ENCODE peak calls at places on chromosomes 6 and 20, in nine cellular contexts. One of them, this sample, is unnamed. For H3K4me1, the result is how much of the 10 kb centered on the place peaks cover.

GRCh38 chr6:137033828-137034227 is 10.9 kb downstream of the IL20RA start:
- DNase-seq in GM23338: no peak
- DNase-seq in CD8-positive, alpha-beta T cell: peak
- DNase-seq in fibroblast of lung: no peak
- DNase-seq in A549: no peak
- DNase-seq in OCI-LY7: no peak
- DNase-seq in prostate gland: no peak
- DNase-seq in transverse colon: no peak
- DNase-seq in PC-9: no peak
- DNase-seq in this sample: no peak

GRCh38 chr6:25995507-25995906 is 32.9 kb downstream of the TRIM38 start:
- DNase-seq in A549: no peak
- DNase-seq in GM23338: no peak
- DNase-seq in transverse colon: no peak
- DNase-seq in prostate gland: no peak
- DNase-seq in fibroblast of lung: no peak
- DNase-seq in OCI-LY7: no peak
- DNase-seq in PC-9: no peak
- DNase-seq in CD8-positive, alpha-beta T cell: no peak
- DNase-seq in this sample: no peak

GRCh38 chr6:163291622-163292021 is 122.9 kb upstream of the QKI start:
- DNase-seq in prostate gland: no peak
- DNase-seq in CD8-positive, alpha-beta T cell: no peak
- DNase-seq in PC-9: no peak
- DNase-seq in GM23338: no peak
- DNase-seq in transverse colon: no peak
- DNase-seq in OCI-LY7: no peak
- DNase-seq in A549: no peak
- DNase-seq in fibroblast of lung: no peak
- DNase-seq in this sample: no peak

GRCh38 chr6:44590471-44590870 is 203.0 kb downstream of the CDC5L start:
- DNase-seq in OCI-LY7: no peak
- DNase-seq in prostate gland: no peak
- DNase-seq in PC-9: no peak
- DNase-seq in GM23338: no peak
- DNase-seq in transverse colon: no peak
- DNase-seq in fibroblast of lung: no peak
- DNase-seq in CD8-positive, alpha-beta T cell: no peak
- DNase-seq in A549: no peak
- DNase-seq in this sample: no peak

GRCh38 chr6:150354754-150355571 is 13.8 kb upstream of the IYD start:
- DNase-seq in GM23338: no peak
- DNase-seq in prostate gland: no peak
- DNase-seq in fibroblast of lung: no peak
- DNase-seq in CD8-positive, alpha-beta T cell: no peak
- DNase-seq in transverse colon: no peak
- DNase-seq in A549: peak
- DNase-seq in PC-9: no peak
- DNase-seq in OCI-LY7: no peak
- DNase-seq in this sample: no peak

GRCh38 chr6:57267586-57268293 is 45.6 kb upstream of the RAB23 start:
- DNase-seq in PC-9: peak
- DNase-seq in A549: peak
- DNase-seq in GM23338: peak
- DNase-seq in OCI-LY7: peak
- DNase-seq in prostate gland: no peak
- DNase-seq in transverse colon: peak
- DNase-seq in CD8-positive, alpha-beta T cell: peak
- DNase-seq in fibroblast of lung: peak
- DNase-seq in this sample: peak

GRCh38 chr6:22829070-22829469 is 259.7 kb downstream of the HDGFL1 start:
- DNase-seq in PC-9: no peak
- DNase-seq in prostate gland: no peak
- DNase-seq in fibroblast of lung: no peak
- DNase-seq in OCI-LY7: no peak
- DNase-seq in A549: no peak
- DNase-seq in CD8-positive, alpha-beta T cell: no peak
- DNase-seq in GM23338: no peak
- DNase-seq in transverse colon: no peak
- DNase-seq in this sample: peak

GRCh38 chr20:15889073-15889923 is 684.0 kb downstream of the KIF16B start:
- DNase-seq in A549: no peak
- DNase-seq in transverse colon: no peak
- DNase-seq in GM23338: no peak
- DNase-seq in prostate gland: no peak
- DNase-seq in OCI-LY7: no peak
- DNase-seq in PC-9: no peak
- DNase-seq in fibroblast of lung: no peak
- DNase-seq in CD8-positive, alpha-beta T cell: no peak
- DNase-seq in this sample: no peak

GRCh38 chr6:13139119-13139518 is 189.2 kb downstream of the TBC1D7 start:
- DNase-seq in prostate gland: no peak
- DNase-seq in OCI-LY7: no peak
- DNase-seq in fibroblast of lung: no peak
- DNase-seq in PC-9: no peak
- DNase-seq in A549: no peak
- DNase-seq in CD8-positive, alpha-beta T cell: no peak
- DNase-seq in GM23338: no peak
- DNase-seq in transverse colon: no peak
- DNase-seq in this sample: no peak

GRCh38 chr6:119148102-119148824 is 69.8 kb upstream of the FAM184A start:
- DNase-seq in fibroblast of lung: peak
- DNase-seq in prostate gland: peak
- DNase-seq in CD8-positive, alpha-beta T cell: no peak
- DNase-seq in A549: peak
- DNase-seq in OCI-LY7: peak
- DNase-seq in GM23338: peak
- DNase-seq in transverse colon: no peak
- DNase-seq in PC-9: peak
- DNase-seq in this sample: no peak

GRCh38 chr6:157143171-157143884 is 180.0 kb downstream of the TMEM242 start:
- DNase-seq in A549: no peak
- DNase-seq in OCI-LY7: no peak
- DNase-seq in transverse colon: no peak
- DNase-seq in GM23338: no peak
- DNase-seq in fibroblast of lung: peak
- DNase-seq in prostate gland: no peak
- DNase-seq in CD8-positive, alpha-beta T cell: peak
- DNase-seq in PC-9: no peak
- DNase-seq in this sample: no peak

GRCh38 chr6:72984981-72985665 is 240.2 kb downstream of the KHDC1L start:
- DNase-seq in fibroblast of lung: no peak
- DNase-seq in PC-9: no peak
- DNase-seq in prostate gland: no peak
- DNase-seq in CD8-positive, alpha-beta T cell: no peak
- DNase-seq in A549: no peak
- DNase-seq in transverse colon: no peak
- DNase-seq in OCI-LY7: no peak
- DNase-seq in GM23338: no peak
- DNase-seq in this sample: no peak

GRCh38 chr6:46056906-46057529 is 41.4 kb upstream of the CLIC5 start:
- DNase-seq in transverse colon: no peak
- DNase-seq in A549: no peak
- DNase-seq in prostate gland: no peak
- DNase-seq in CD8-positive, alpha-beta T cell: no peak
- DNase-seq in PC-9: no peak
- DNase-seq in OCI-LY7: no peak
- DNase-seq in fibroblast of lung: no peak
- DNase-seq in GM23338: no peak
- DNase-seq in this sample: no peak

GRCh38 chr6:170152989-170153388 is 137.9 kb downstream of the DLL1 start:
- DNase-seq in fibroblast of lung: no peak
- DNase-seq in transverse colon: peak
- DNase-seq in A549: no peak
- DNase-seq in PC-9: peak
- DNase-seq in CD8-positive, alpha-beta T cell: no peak
- DNase-seq in prostate gland: peak
- DNase-seq in GM23338: peak
- DNase-seq in OCI-LY7: no peak
- DNase-seq in this sample: peak
- H3K4me1 ChIP-seq in fibroblast of lung: under half
- H3K4me1 ChIP-seq in transverse colon: under half
- H3K4me1 ChIP-seq in A549: under half
- H3K4me1 ChIP-seq in PC-9: under half
- H3K4me1 ChIP-seq in CD8-positive, alpha-beta T cell: half or more
- H3K4me1 ChIP-seq in prostate gland: under half
- H3K4me1 ChIP-seq in GM23338: under half
- H3K4me1 ChIP-seq in OCI-LY7: under half
- H3K4me1 ChIP-seq in this sample: under half

GRCh38 chr20:3084283-3084985 is at the start of gene AVP:
- DNase-seq in CD8-positive, alpha-beta T cell: no peak
- DNase-seq in prostate gland: no peak
- DNase-seq in OCI-LY7: no peak
- DNase-seq in fibroblast of lung: no peak
- DNase-seq in GM23338: no peak
- DNase-seq in A549: no peak
- DNase-seq in PC-9: no peak
- DNase-seq in transverse colon: no peak
- DNase-seq in this sample: no peak
- H3K27ac ChIP-seq in CD8-positive, alpha-beta T cell: no peak
- H3K27ac ChIP-seq in prostate gland: no peak
- H3K27ac ChIP-seq in OCI-LY7: no peak
- H3K27ac ChIP-seq in fibroblast of lung: no peak
- H3K27ac ChIP-seq in GM23338: no peak
- H3K27ac ChIP-seq in A549: no peak
- H3K27ac ChIP-seq in PC-9: no peak
- H3K27ac ChIP-seq in transverse colon: no peak
- H3K27ac ChIP-seq in this sample: no peak

DNA sequence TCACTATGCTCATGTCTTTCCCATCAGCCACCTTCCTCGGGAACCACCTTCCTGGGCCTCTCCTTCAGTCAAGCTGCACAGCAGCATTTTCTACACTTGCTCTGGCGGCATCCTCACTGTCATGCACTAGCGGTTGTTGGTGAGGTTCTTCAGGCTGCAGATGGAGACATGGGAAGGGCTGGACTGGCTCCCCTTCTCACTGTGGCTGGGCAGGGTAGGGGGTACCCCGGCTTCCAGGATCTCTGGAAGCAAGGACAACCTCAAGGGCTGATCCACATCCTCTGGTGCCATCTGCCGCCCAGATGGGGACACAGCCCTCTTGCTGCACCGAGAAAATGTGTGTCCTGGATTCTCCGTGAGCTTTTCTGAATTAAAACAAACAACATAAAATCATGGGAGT is 180.1 kb upstream of the RNF24 start:
- DNase-seq in OCI-LY7: no peak
- DNase-seq in fibroblast of lung: peak
- DNase-seq in CD8-positive, alpha-beta T cell: no peak
- DNase-seq in A549: peak
- DNase-seq in GM23338: peak
- DNase-seq in transverse colon: no peak
- DNase-seq in PC-9: no peak
- DNase-seq in prostate gland: no peak
- DNase-seq in this sample: no peak
- TF ChIP-seq CTCF in OCI-LY7: no peak
- TF ChIP-seq CTCF in fibroblast of lung: peak
- TF ChIP-seq CTCF in CD8-positive, alpha-beta T cell: no peak
- TF ChIP-seq CTCF in A549: peak
- TF ChIP-seq CTCF in GM23338: peak
- TF ChIP-seq CTCF in transverse colon: no peak
- TF ChIP-seq CTCF in PC-9: no peak
- TF ChIP-seq CTCF in prostate gland: peak
- TF ChIP-seq CTCF in this sample: peak

DNA sequence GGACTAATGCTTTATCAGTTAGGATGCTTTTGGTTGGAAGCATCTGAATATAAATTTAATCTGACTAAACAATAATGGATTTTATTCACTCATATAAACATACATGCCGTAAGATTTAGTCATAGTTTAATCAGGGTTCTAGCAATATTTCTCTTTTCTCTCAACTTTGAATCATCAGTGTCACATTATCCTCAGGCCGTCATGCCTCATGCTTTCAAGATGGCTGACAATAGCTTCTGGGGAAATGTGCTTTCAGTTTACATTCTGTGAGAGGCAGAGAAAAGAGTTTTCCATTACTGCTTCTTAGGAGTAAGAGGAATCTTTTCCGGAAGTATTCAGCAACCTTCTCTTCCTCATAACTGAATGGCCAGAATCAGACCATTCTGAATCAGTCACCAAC is 162.2 kb downstream of the GJA1 start:
- DNase-seq in prostate gland: no peak
- DNase-seq in transverse colon: no peak
- DNase-seq in OCI-LY7: no peak
- DNase-seq in GM23338: no peak
- DNase-seq in A549: no peak
- DNase-seq in fibroblast of lung: peak
- DNase-seq in PC-9: no peak
- DNase-seq in CD8-positive, alpha-beta T cell: no peak
- DNase-seq in this sample: peak
- H3K4me1 ChIP-seq in prostate gland: under half
- H3K4me1 ChIP-seq in transverse colon: under half
- H3K4me1 ChIP-seq in OCI-LY7: under half
- H3K4me1 ChIP-seq in GM23338: under half
- H3K4me1 ChIP-seq in A549: under half
- H3K4me1 ChIP-seq in fibroblast of lung: under half
- H3K4me1 ChIP-seq in PC-9: under half
- H3K4me1 ChIP-seq in CD8-positive, alpha-beta T cell: under half
- H3K4me1 ChIP-seq in this sample: under half

GRCh38 chr20:3888622-3889488 is at the start of gene PANK2:
- DNase-seq in prostate gland: peak
- DNase-seq in fibroblast of lung: peak
- DNase-seq in CD8-positive, alpha-beta T cell: peak
- DNase-seq in PC-9: peak
- DNase-seq in GM23338: peak
- DNase-seq in A549: peak
- DNase-seq in OCI-LY7: peak
- DNase-seq in transverse colon: peak
- DNase-seq in this sample: peak
- H3K27ac ChIP-seq in prostate gland: peak
- H3K27ac ChIP-seq in fibroblast of lung: peak
- H3K27ac ChIP-seq in CD8-positive, alpha-beta T cell: peak
- H3K27ac ChIP-seq in PC-9: peak
- H3K27ac ChIP-seq in GM23338: peak
- H3K27ac ChIP-seq in A549: peak
- H3K27ac ChIP-seq in OCI-LY7: peak
- H3K27ac ChIP-seq in transverse colon: peak
- H3K27ac ChIP-seq in this sample: peak

This sample was measured in foreskin keratinocyte.